ENCODE peak calls at places on chromosome 20, in four cellular contexts. A is CD8-positive, alpha-beta memory T cell; X is foreskin keratinocyte; L is suprapubic skin. Q is an unnamed sample.

GRCh38 chr20:25071722-25072121 is 10.2 kb downstream of the VSX1 start:
- DNase-seq in A (no peak), X (no peak), L (no peak), Q (no peak)

GRCh38 chr20:19427913-19428800 is 215.7 kb downstream of the SLC24A3 start:
- DNase-seq in A (no peak), X (no peak), L (no peak), Q (no peak)

GRCh38 chr20:47181056-47181862 is 175.2 kb downstream of the ZMYND8 start:
- DNase-seq in L (no peak), X (peak; percentile 59), A (no peak), Q (no peak)

GRCh38 chr20:61712632-61713031 is 353.0 kb downstream of the TAF4 start:
- DNase-seq in A (no peak), L (no peak), X (no peak), Q (no peak)

GRCh38 chr20:61757678-61758555 is 307.8 kb downstream of the TAF4 start:
- DNase-seq in L (peak; percentile 38), A (no peak), X (peak; percentile 26), Q (no peak)

GRCh38 chr20:59673998-59674445 is 69.7 kb downstream of the PHACTR3 start:
- DNase-seq in L (no peak), A (no peak), X (no peak), Q (no peak)

GRCh38 chr20:13865156-13865555 is 80.3 kb downstream of the NDUFAF5 start:
- DNase-seq in X (no peak), A (no peak), L (no peak), Q (no peak)

GRCh38 chr20:32056708-32057491 is 4.9 kb downstream of the HCK start:
- DNase-seq in A (no peak), X (no peak), L (no peak), Q (no peak)

GRCh38 chr20:60148885-60149284 is 190.7 kb downstream of the CDH26 start:
- DNase-seq in L (no peak), X (no peak), A (no peak), Q (no peak)

GRCh38 chr20:17856024-17856564 is 112.5 kb downstream of the SNX5 start:
- DNase-seq in A (no peak), L (peak; percentile 27), X (no peak), Q (no peak)

GRCh38 chr20:23666189-23666588 is 22.6 kb downstream of the CST4 start:
- DNase-seq in X (no peak), L (no peak), A (no peak), Q (no peak)

GRCh38 chr20:8161262-8162071 is 29.4 kb downstream of the PLCB1 start:
- DNase-seq in A (no peak), L (no peak), X (no peak), Q (no peak)

GRCh38 chr20:34062651-34063482 is 49.2 kb downstream of the EIF2S2 start:
- DNase-seq in L (no peak), X (peak; percentile 87), A (no peak), Q (no peak)

GRCh38 chr20:10466325-10466724 is 31.2 kb downstream of the SLX4IP start:
- DNase-seq in L (no peak), A (no peak), X (no peak), Q (no peak)

GRCh38 chr20:43975096-43975768 is 60.6 kb downstream of the TOX2 start:
- DNase-seq in A (no peak), X (peak; percentile 58), L (peak; percentile 15), Q (no peak)

GRCh38 chr20:11807070-11807741 is 110.5 kb upstream of the BTBD3 start:
- DNase-seq in L (no peak), A (no peak), X (peak; percentile 45), Q (no peak)

GRCh38 chr20:36614781-36615557 is 9.4 kb downstream of the RAB5IF start:
- DNase-seq in L (no peak), X (no peak), A (no peak), Q (no peak)

GRCh38 chr20:833121-833449 is 430 bp upstream of the FAM110A start:
- DNase-seq in L (no peak), A (no peak), X (no peak), Q (no peak)

GRCh38 chr20:36775196-36775595 is 1.6 kb upstream of the DSN1 start:
- DNase-seq in X (no peak), A (no peak), L (no peak), Q (no peak)

GRCh38 chr20:24812356-24812755 is 136.7 kb upstream of the CST7 start:
- DNase-seq in X (no peak), L (no peak), A (no peak), Q (no peak)

GRCh38 chr20:59154317-59155013 is 9.2 kb upstream of the ZNF831 start:
- DNase-seq in L (no peak), A (no peak), X (no peak), Q (no peak)

GRCh38 chr20:16675165-16675564 is 54.7 kb upstream of the SNRPB2 start:
- DNase-seq in X (no peak), A (no peak), L (no peak), Q (no peak)

GRCh38 chr20:62141397-62142251 is 1.6 kb downstream of the PSMA7 start:
- DNase-seq in X (no peak), A (peak; percentile 60), L (no peak), Q (no peak)

GRCh38 chr20:1417790-1418189 is 24.9 kb upstream of the FKBP1A start:
- DNase-seq in L (no peak), A (no peak), X (no peak), Q (no peak)

GRCh38 chr20:54123587-54124180 is 50.1 kb downstream of the CYP24A1 start:
- DNase-seq in A (no peak), L (no peak), X (peak; percentile 100), Q (no peak)

GRCh38 chr20:4445331-4445730 is 276.4 kb upstream of the PRND start:
- DNase-seq in X (no peak), L (no peak), A (no peak), Q (no peak)

GRCh38 chr20:11229772-11230171 is 556.0 kb upstream of the JAG1 start:
- DNase-seq in X (peak; percentile 66), A (no peak), L (no peak), Q (no peak)

GRCh38 chr20:46683068-46683477 is 6.2 kb downstream of the TP53RK start:
- DNase-seq in X (no peak), L (no peak), A (no peak), Q (no peak)

GRCh38 chr20:53917145-53918009 is 153.0 kb downstream of the BCAS1 start:
- DNase-seq in X (no peak), L (peak; percentile 89), A (no peak), Q (peak; percentile 6)

GRCh38 chr20:61931476-61932198 is 134.0 kb downstream of the TAF4 start:
- DNase-seq in A (no peak), L (no peak), X (no peak), Q (no peak)

GRCh38 chr20:13883425-13883824 is 98.6 kb downstream of the NDUFAF5 start:
- DNase-seq in L (no peak), X (no peak), A (no peak), Q (no peak)

DNA sequence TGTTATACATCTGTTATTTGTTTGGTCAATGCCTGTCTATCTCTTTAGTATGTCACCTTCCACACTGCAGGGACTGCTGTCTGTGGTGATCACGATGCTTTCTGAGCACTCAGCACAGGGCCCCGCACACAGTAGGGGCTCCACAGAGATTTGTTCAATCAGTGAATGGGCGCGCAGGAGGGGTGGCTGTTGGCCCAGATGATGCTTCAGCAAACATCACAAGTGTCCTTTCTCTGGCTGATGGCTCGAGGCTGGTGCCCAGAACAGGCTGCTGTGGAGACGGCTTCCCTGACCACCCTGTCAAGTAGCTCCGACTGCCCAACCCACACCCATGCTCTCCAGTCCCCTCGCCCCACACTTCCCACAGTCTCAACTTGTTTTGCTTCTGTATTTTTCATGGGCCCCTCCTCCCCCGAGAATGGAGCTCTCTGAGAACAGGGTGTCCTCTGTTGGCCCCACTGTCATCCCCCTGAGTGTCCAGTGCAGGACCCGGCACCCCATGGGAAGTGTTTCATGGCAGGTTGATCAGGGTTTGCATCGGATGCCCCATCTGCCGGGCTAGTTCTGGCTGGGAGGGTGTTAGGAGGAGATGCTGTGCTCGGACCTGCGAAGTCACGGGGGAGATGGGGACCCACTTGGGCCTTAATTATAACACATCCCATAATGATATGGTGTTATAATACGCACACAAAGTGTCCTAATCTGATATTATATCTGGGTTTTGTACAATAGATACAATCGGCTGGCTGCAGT is 32.1 kb downstream of the CEBPB start:
- DNase-seq in A (no peak), X (no peak), L (no peak), Q (no peak)
- H3K27ac ChIP-seq in A (no peak overlapping the region), X (no peak overlapping the region), L (peak overlapping the region; percentile 6), Q (no peak overlapping the region)

GRCh38 chr20:45328451-45328850 is 19.8 kb downstream of the SDC4 start:
- DNase-seq in X (no peak), L (no peak), A (no peak), Q (no peak)
- H3K27ac ChIP-seq in X (no peak overlapping the region), L (no peak overlapping the region), A (no peak overlapping the region), Q (no peak overlapping the region)

GRCh38 chr20:50130346-50130703 is 17.4 kb upstream of the UBE2V1 start:
- DNase-seq in X (no peak), A (no peak), L (no peak), Q (no peak)

GRCh38 chr20:50130995-50131394 is 18.0 kb upstream of the UBE2V1 start:
- DNase-seq in A (no peak), L (no peak), X (no peak), Q (no peak)

GRCh38 chr20:50128520-50128905 is 15.6 kb upstream of the UBE2V1 start:
- DNase-seq in A (no peak), L (no peak), X (no peak), Q (no peak)

GRCh38 chr20:50127587-50128519 is 14.9 kb upstream of the UBE2V1 start:
- DNase-seq in A (no peak), L (no peak), X (no peak), Q (no peak)

DNA sequence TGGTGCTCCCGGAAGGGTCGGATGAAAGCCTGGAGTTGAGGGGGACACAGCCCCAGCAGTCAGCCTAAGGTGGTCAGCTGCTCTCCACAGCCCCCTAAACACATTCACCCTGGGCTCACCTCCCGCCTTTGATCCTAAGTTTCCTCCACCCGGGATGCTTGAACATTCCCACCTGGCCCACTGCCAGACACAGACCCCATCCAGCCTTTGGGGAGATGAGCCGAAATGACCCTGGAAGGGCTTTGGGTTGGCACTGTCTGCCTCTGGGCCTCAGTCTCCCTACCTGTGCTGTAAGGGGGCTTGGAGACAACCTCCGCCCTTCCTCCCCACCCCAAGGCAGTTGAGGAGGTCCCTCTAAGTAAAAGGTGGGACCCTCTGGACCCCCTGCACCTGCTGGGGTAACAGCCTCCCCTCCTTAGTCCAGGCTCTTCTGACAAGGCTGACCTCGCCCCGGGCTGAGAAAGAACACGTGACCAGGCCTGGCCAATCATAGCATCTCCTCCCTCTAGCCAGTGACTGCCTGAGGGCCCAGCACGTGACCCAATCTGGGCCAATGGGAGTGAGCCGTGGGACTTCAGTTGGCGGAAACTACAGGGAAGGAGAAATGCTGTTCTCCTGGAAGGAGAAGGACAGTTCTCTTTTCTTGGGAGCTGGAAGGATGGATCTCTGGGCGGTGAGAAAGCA is 16.9 kb upstream of the UBE2V1 start:
- DNase-seq in L (no peak), X (no peak), A (no peak), Q (no peak)
- H3K27ac ChIP-seq in L (no peak overlapping the region), X (no peak overlapping the region), A (no peak overlapping the region), Q (no peak overlapping the region)

DNA sequence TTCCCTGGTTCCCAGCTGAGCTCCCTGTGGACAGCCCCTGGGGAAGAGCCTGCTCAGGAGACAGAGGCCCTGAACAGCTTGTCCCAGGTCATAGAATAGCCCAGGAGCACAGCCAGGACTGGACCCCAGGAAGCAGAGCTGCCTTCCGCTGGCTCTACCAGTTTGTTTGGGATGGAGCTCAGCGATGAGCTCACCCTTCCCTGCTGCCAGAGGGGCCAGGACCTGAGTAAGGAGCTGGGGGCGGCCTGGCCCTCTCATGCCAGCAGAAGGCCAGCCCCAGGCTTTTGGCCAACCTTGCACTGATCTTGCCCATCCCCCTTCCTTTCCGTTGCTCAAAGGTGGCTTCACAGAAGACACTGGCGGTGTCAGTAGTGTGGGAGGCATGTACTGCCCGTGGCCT is 17.5 kb downstream of the MMP24OS start:
- DNase-seq in L (no peak), A (no peak), X (no peak), Q (no peak)
- H3K27ac ChIP-seq in L (no peak overlapping the region), A (no peak overlapping the region), X (no peak overlapping the region), Q (no peak overlapping the region)

GRCh38 chr20:3398681-3399252 is 8.7 kb downstream of the DNAAF9 start:
- DNase-seq in L (no peak), A (no peak), X (no peak), Q (no peak)
- H3K27ac ChIP-seq in L (no peak overlapping the region), A (no peak overlapping the region), X (no peak overlapping the region), Q (no peak overlapping the region)

Q was measured in substantia nigra.